ENCODE peak calls at places on chromosomes 11 and 22, in ten cellular contexts. R, U, D, I, A, E, P, Q, Y and T are unnamed samples.

GRCh38 chr11:36452231-36452630 is 57.8 kb downstream of the TRAF6 start:
- DNase-seq in R (no peak), U (no peak), D (no peak), I (no peak), A (no peak), E (no peak), P (peak; percentile 9), Q (no peak), Y (no peak), T (peak; percentile 47)

GRCh38 chr11:72736452-72737069 is 15.6 kb downstream of the ARAP1 start:
- DNase-seq in R (peak; percentile 81), U (no peak), D (no peak), I (no peak), A (peak; percentile 24), E (peak; percentile 86), P (peak; percentile 81), Q (no peak), Y (peak; percentile 80), T (peak; percentile 78)

GRCh38 chr11:134478176-134478575 is 66.1 kb upstream of the B3GAT1 start:
- DNase-seq in R (no peak), U (no peak), D (no peak), I (no peak), A (no peak), E (no peak), P (no peak), Q (no peak), Y (no peak), T (no peak)

GRCh38 chr11:73325036-73325981 is 17.2 kb downstream of the ARHGEF17 start:
- DNase-seq in R (peak; percentile 81), U (no peak), D (no peak), I (no peak), A (no peak), E (no peak), P (no peak), Q (no peak), Y (no peak), T (no peak)

GRCh38 chr11:75342231-75342918 is 9.1 kb downstream of the ARRB1 start:
- DNase-seq in R (no peak), U (no peak), D (no peak), I (no peak), A (no peak), E (no peak), P (no peak), Q (no peak), Y (no peak), T (no peak)

GRCh38 chr22:31346733-31347250 is 646 bp upstream of the PATZ1 start:
- DNase-seq in R (peak; percentile 65), U (peak; percentile 74), D (peak; percentile 86), I (peak; percentile 50), A (no peak), E (peak; percentile 67), P (peak; percentile 49), Q (no peak), Y (peak; percentile 84), T (peak; percentile 46)

GRCh38 chr22:28801845-28802594 is 1.7 kb upstream of the XBP1 start:
- DNase-seq in R (no peak), U (no peak), D (no peak), I (no peak), A (no peak), E (no peak), P (no peak), Q (no peak), Y (no peak), T (no peak)

GRCh38 chr11:2929880-2930704 is 872 bp upstream of the PHLDA2 start:
- DNase-seq in R (peak; percentile 76), U (no peak), D (no peak), I (peak; percentile 56), A (no peak), E (peak; percentile 68), P (peak; percentile 71), Q (no peak), Y (peak; percentile 77), T (no peak)

GRCh38 chr11:102287963-102288744 is 29.1 kb upstream of the BIRC3 start:
- DNase-seq in R (peak; percentile 84), U (peak; percentile 69), D (peak; percentile 39), I (peak; percentile 37), A (no peak), E (no peak), P (peak; percentile 39), Q (no peak), Y (peak; percentile 70), T (no peak)

GRCh38 chr11:72240461-72241289 is 3.3 kb downstream of the PHOX2A start:
- DNase-seq in R (no peak), U (no peak), D (no peak), I (peak; percentile 4), A (no peak), E (no peak), P (no peak), Q (no peak), Y (no peak), T (no peak)

GRCh38 chr11:57752954-57753353 is 1.3 kb upstream of the BTBD18 start:
- DNase-seq in R (no peak), U (no peak), D (no peak), I (no peak), A (no peak), E (no peak), P (no peak), Q (no peak), Y (no peak), T (no peak)

GRCh38 chr11:78961938-78962701 is 387.5 kb upstream of the NARS2 start:
- DNase-seq in R (peak; percentile 2), U (peak; percentile 22), D (no peak), I (peak; percentile 73), A (no peak), E (no peak), P (no peak), Q (no peak), Y (no peak), T (no peak)

GRCh38 chr11:119764108-119764874 is 35.3 kb upstream of the NECTIN1 start:
- DNase-seq in R (peak; percentile 19), U (no peak), D (peak; percentile 70), I (no peak), A (no peak), E (no peak), P (no peak), Q (no peak), Y (no peak), T (no peak)

GRCh38 chr22:31650391-31650790 is 11.6 kb downstream of the PISD start:
- DNase-seq in R (peak; percentile 88), U (no peak), D (no peak), I (no peak), A (no peak), E (no peak), P (no peak), Q (no peak), Y (no peak), T (no peak)

GRCh38 chr22:47124946-47125345 is 362.5 kb downstream of the TBC1D22A start:
- DNase-seq in R (no peak), U (no peak), D (no peak), I (no peak), A (no peak), E (no peak), P (no peak), Q (no peak), Y (no peak), T (no peak)

GRCh38 chr22:44261861-44262595 is 50.7 kb downstream of the SHISAL1 start:
- DNase-seq in R (no peak), U (peak; percentile 41), D (no peak), I (peak; percentile 15), A (no peak), E (no peak), P (no peak), Q (no peak), Y (no peak), T (no peak)

GRCh38 chr22:19517171-19517500 is 7.1 kb downstream of the CLDN5 start:
- DNase-seq in R (no peak), U (no peak), D (no peak), I (no peak), A (no peak), E (no peak), P (no peak), Q (no peak), Y (no peak), T (no peak)

GRCh38 chr11:79265756-79266322 is 175.0 kb downstream of the TENM4 start:
- DNase-seq in R (no peak), U (no peak), D (no peak), I (no peak), A (no peak), E (no peak), P (no peak), Q (no peak), Y (no peak), T (no peak)